ENCODE peak calls at places on chromosomes 1 and 21, in five cellular contexts. P is psoas muscle, J is pulmonary artery endothelial cell, I is epithelial cell of esophagus, V is C1 segment of cervical spinal cord. W is an unnamed sample.
A peak's percentile ranks its signal among the peaks of the same experiment; 100 is the strongest.

GRCh38 chr1:234875328-234875952 is 253.2 kb downstream of the TOMM20 start:
- DNase-seq in V (no peak), P (no peak), J (no peak), I (peak; percentile 75), W (no peak)

GRCh38 chr1:61058477-61059245 is 23.7 kb upstream of the NFIA start:
- DNase-seq in P (no peak), J (no peak), V (no peak), I (peak; percentile 86), W (no peak)

GRCh38 chr1:161505892-161506173 is 576 bp downstream of the FCGR2A start:
- DNase-seq in I (no peak), P (no peak), V (no peak), J (no peak), W (no peak)

GRCh38 chr1:19651141-19651737 is 7.1 kb downstream of the NBL1 start:
- DNase-seq in J (no peak), P (peak; percentile 61), I (peak; percentile 43), V (peak; percentile 36), W (peak; percentile 66)

GRCh38 chr1:244918422-244919319 is 54.3 kb upstream of the HNRNPU start:
- DNase-seq in J (no peak), I (peak; percentile 24), V (peak; percentile 30), P (peak; percentile 70), W (peak; percentile 54)

GRCh38 chr1:16727190-16728111 is 12.9 kb upstream of the RNU1-4 start:
- DNase-seq in P (peak; percentile 34), I (peak; percentile 79), V (no peak), J (no peak), W (no peak)

GRCh38 chr1:234206651-234207284 is 166.5 kb upstream of the COA6 start:
- DNase-seq in J (no peak), I (peak; percentile 90), P (peak; percentile 80), V (no peak), W (peak; percentile 41)

GRCh38 chr1:15756143-15757015 is 2.2 kb upstream of the FBLIM1 start:
- DNase-seq in P (no peak), I (peak; percentile 70), V (no peak), J (no peak), W (no peak)

GRCh38 chr1:229871078-229871676 is 195.9 kb upstream of the GALNT2 start:
- DNase-seq in P (no peak), I (no peak), J (no peak), V (no peak), W (no peak)

GRCh38 chr1:205493241-205494085 is 11.0 kb upstream of the CDK18 start:
- DNase-seq in I (peak; percentile 77), P (no peak), V (no peak), J (no peak), W (peak; percentile 57)

GRCh38 chr1:187244623-187245022 is 415.9 kb downstream of the PLA2G4A start:
- DNase-seq in P (no peak), J (no peak), I (peak; percentile 83), V (no peak), W (no peak)

GRCh38 chr1:19356266-19356665 is 44.1 kb downstream of the SLC66A1 start:
- DNase-seq in P (no peak), I (no peak), J (no peak), V (no peak), W (no peak)

GRCh38 chr1:44592208-44593145 is 81.8 kb downstream of the TMEM53 start:
- DNase-seq in P (no peak), V (peak; percentile 89), J (no peak), I (no peak), W (no peak)

GRCh38 chr1:160645386-160646063 is 1.3 kb downstream of the SLAMF1 start:
- DNase-seq in V (no peak), J (no peak), P (no peak), I (no peak), W (no peak)

GRCh38 chr1:59593798-59594790 is 220.7 kb upstream of the HOOK1 start:
- DNase-seq in I (no peak), J (no peak), V (no peak), P (no peak), W (no peak)

GRCh38 chr1:62436039-62436465 is 797 bp upstream of the USP1 start:
- DNase-seq in P (peak; percentile 97), V (peak; percentile 100), I (peak; percentile 99), J (no peak), W (peak; percentile 97)

GRCh38 chr21:45226540-45227326 is 61.0 kb downstream of the POFUT2 start:
- DNase-seq in P (no peak), V (no peak), J (no peak), I (no peak), W (no peak)

GRCh38 chr1:154325583-154326545 is 539 bp downstream of the ATP8B2 start:
- DNase-seq in P (peak; percentile 56), J (peak; percentile 48), I (peak; percentile 51), V (peak; percentile 43), W (peak; percentile 73)

GRCh38 chr1:24278726-24279125 is 40.4 kb upstream of the GRHL3 start:
- DNase-seq in P (no peak), J (no peak), V (no peak), I (no peak), W (no peak)

GRCh38 chr1:44060830-44061267 is 29.6 kb upstream of the SLC6A9 start:
- DNase-seq in J (no peak), I (peak; percentile 49), V (no peak), P (no peak), W (no peak)

GRCh38 chr1:62689524-62689923 is 1.3 kb upstream of the DOCK7 start:
- DNase-seq in J (peak; percentile 35), V (no peak), I (peak; percentile 86), P (no peak), W (no peak)

GRCh38 chr1:193408782-193409293 is 222.4 kb upstream of the B3GALT2 start:
- DNase-seq in V (no peak), I (peak; percentile 21), J (peak; percentile 41), P (peak; percentile 35), W (peak; percentile 81)

GRCh38 chr21:45507523-45507875 is 34.7 kb downstream of the SLC19A1 start:
- DNase-seq in P (no peak), V (no peak), J (no peak), I (no peak), W (no peak)

GRCh38 chr1:86515597-86515996 is 31.3 kb upstream of the CLCA4 start:
- DNase-seq in P (no peak), J (no peak), V (no peak), I (peak; percentile 61), W (no peak)

GRCh38 chr1:53306168-53306567 is 21.7 kb downstream of the LRP8 start:
- DNase-seq in J (no peak), P (no peak), I (no peak), V (no peak), W (no peak)

GRCh38 chr1:2205191-2205952 is 10.8 kb upstream of the FAAP20 start:
- DNase-seq in I (peak; percentile 93), V (peak; percentile 94), J (peak; percentile 81), P (peak; percentile 98), W (peak; percentile 98)

GRCh38 chr1:93997756-93998155 is 88.5 kb upstream of the GCLM start:
- DNase-seq in V (no peak), J (no peak), I (no peak), P (no peak), W (no peak)

GRCh38 chr1:98046031-98046641 is 125.3 kb upstream of the DPYD start:
- DNase-seq in P (no peak), I (peak; percentile 37), V (no peak), J (no peak), W (no peak)

GRCh38 chr1:206471415-206471801 is 1.1 kb downstream of the IKBKE start:
- DNase-seq in P (no peak), I (no peak), J (no peak), V (no peak), W (no peak)

GRCh38 chr1:228013322-228014234 is 6.8 kb downstream of the WNT3A start:
- DNase-seq in J (no peak), P (peak; percentile 37), V (no peak), I (peak; percentile 97), W (no peak)

GRCh38 chr21:29053011-29053553 is 20.4 kb downstream of the CCT8 start:
- DNase-seq in I (no peak), V (no peak), J (no peak), P (no peak), W (no peak)

GRCh38 chr1:17696417-17697301 is 58.5 kb upstream of the ACTL8 start:
- DNase-seq in I (peak; percentile 11), P (no peak), J (peak; percentile 19), V (no peak), W (no peak)

GRCh38 chr1:23558140-23558871 is 995 bp downstream of the ID3 start:
- DNase-seq in J (no peak), V (no peak), I (peak; percentile 52), P (peak; percentile 66), W (peak; percentile 85)

GRCh38 chr1:177948336-177948972 is 21.4 kb downstream of the SEC16B start:
- DNase-seq in V (peak; percentile 20), J (no peak), I (peak; percentile 67), P (peak; percentile 34), W (peak; percentile 40)

GRCh38 chr1:31102501-31102950 is 37.0 kb upstream of the PUM1 start:
- DNase-seq in P (no peak), V (no peak), J (no peak), I (peak; percentile 95), W (no peak)

GRCh38 chr1:242002528-242002927 is 3.6 kb upstream of the MAP1LC3C start:
- DNase-seq in V (no peak), P (no peak), J (no peak), I (no peak), W (no peak)

GRCh38 chr1:187924252-187924651 is 1095.5 kb downstream of the PLA2G4A start:
- DNase-seq in V (no peak), P (no peak), J (no peak), I (no peak), W (no peak)